ENCODE peak calls at places on chromosomes 6 and 20, in five cellular contexts. B, X, D, W and P are unnamed samples.

GRCh38 chr6:1062786-1063545 is 248.9 kb upstream of the FOXQ1 start:
- DNase-seq in B (no peak), X (no peak), D (no peak), W (no peak), P (peak; percentile 11)

GRCh38 chr6:26240981-26241770 is 123.8 kb upstream of the BTN3A2 start:
- DNase-seq in B (no peak), X (peak; percentile 62), D (no peak), W (no peak), P (no peak)

GRCh38 chr20:22904411-22904810 is 130.7 kb upstream of the SSTR4 start:
- DNase-seq in B (no peak), X (no peak), D (no peak), W (no peak), P (no peak)

GRCh38 chr6:37168809-37169457 is 1.0 kb upstream of the PIM1 start:
- DNase-seq in B (peak; percentile 56), X (no peak), D (peak; percentile 40), W (no peak), P (no peak)

GRCh38 chr6:7529141-7529540 is 12.3 kb upstream of the DSP start:
- DNase-seq in B (no peak), X (no peak), D (no peak), W (no peak), P (no peak)

GRCh38 chr6:106967936-106968555 is 6.5 kb downstream of the CD24 start:
- DNase-seq in B (no peak), X (no peak), D (no peak), W (no peak), P (no peak)

GRCh38 chr6:8082954-8083858 is 19.0 kb upstream of the BLOC1S5 start:
- DNase-seq in B (no peak), X (no peak), D (no peak), W (peak; percentile 59), P (no peak)

GRCh38 chr20:63095718-63096654 is 89.2 kb upstream of the BHLHE23 start:
- DNase-seq in B (no peak), X (no peak), D (no peak), W (no peak), P (no peak)

GRCh38 chr6:137277971-137278602 is 58.9 kb upstream of the IFNGR1 start:
- DNase-seq in B (no peak), X (no peak), D (no peak), W (peak; percentile 41), P (peak; percentile 33)

GRCh38 chr6:83429857-83430605 is 820 bp downstream of the ME1 start:
- DNase-seq in B (peak; percentile 85), X (no peak), D (peak; percentile 60), W (no peak), P (no peak)

GRCh38 chr6:168042426-168043192 is 36.4 kb downstream of the FRMD1 start:
- DNase-seq in B (no peak), X (no peak), D (no peak), W (no peak), P (no peak)

GRCh38 chr20:57613481-57613921 is 6.7 kb downstream of the ZBP1 start:
- DNase-seq in B (no peak), X (no peak), D (no peak), W (no peak), P (no peak)

GRCh38 chr6:102417368-102417767 is 1023.9 kb downstream of the GRIK2 start:
- DNase-seq in B (no peak), X (no peak), D (no peak), W (no peak), P (no peak)

GRCh38 chr6:156775717-156776116 is 1.5 kb upstream of the ARID1B start:
- DNase-seq in B (no peak), X (no peak), D (no peak), W (no peak), P (no peak)

GRCh38 chr20:22814475-22815205 is 220.5 kb upstream of the SSTR4 start:
- DNase-seq in B (no peak), X (no peak), D (no peak), W (no peak), P (no peak)

GRCh38 chr6:49252901-49253300 is 210.2 kb downstream of the MMUT start:
- DNase-seq in B (no peak), X (no peak), D (no peak), W (no peak), P (no peak)

GRCh38 chr20:19515074-19515473 is 243.0 kb upstream of the RIN2 start:
- DNase-seq in B (no peak), X (no peak), D (no peak), W (no peak), P (no peak)

GRCh38 chr6:20952605-20953004 is 418.3 kb downstream of the CDKAL1 start:
- DNase-seq in B (no peak), X (no peak), D (no peak), W (peak; percentile 7), P (no peak)

GRCh38 chr20:58447733-58448391 is 58.8 kb downstream of the VAPB start:
- DNase-seq in B (peak; percentile 66), X (peak; percentile 40), D (peak; percentile 70), W (peak; percentile 20), P (peak; percentile 49)

GRCh38 chr6:116070990-116071389 is 10.3 kb upstream of the FRK start:
- DNase-seq in B (no peak), X (no peak), D (no peak), W (no peak), P (no peak)

GRCh38 chr20:32521780-32522524 is 63.2 kb downstream of the NOL4L start:
- DNase-seq in B (peak; percentile 65), X (peak; percentile 72), D (peak; percentile 89), W (no peak), P (peak; percentile 65)

GRCh38 chr6:155171109-155171746 is 92.6 kb upstream of the CLDN20 start:
- DNase-seq in B (peak; percentile 29), X (peak; percentile 70), D (no peak), W (no peak), P (no peak)

GRCh38 chr6:31473780-31474725 is 23.9 kb upstream of the MICB start:
- DNase-seq in B (no peak), X (no peak), D (no peak), W (no peak), P (no peak)

GRCh38 chr6:157229733-157230132 is 93.6 kb downstream of the TMEM242 start:
- DNase-seq in B (peak; percentile 65), X (no peak), D (no peak), W (no peak), P (no peak)

GRCh38 chr6:22263748-22264147 is 33.1 kb downstream of the PRL start:
- DNase-seq in B (no peak), X (no peak), D (no peak), W (no peak), P (no peak)

GRCh38 chr6:162058281-162058875 is 669.2 kb downstream of the PRKN start:
- DNase-seq in B (peak; percentile 64), X (no peak), D (no peak), W (no peak), P (no peak)

GRCh38 chr20:58965270-58966064 is 15.6 kb upstream of the NELFCD start:
- DNase-seq in B (no peak), X (no peak), D (no peak), W (no peak), P (no peak)

GRCh38 chr6:38322123-38322522 is 317.6 kb downstream of the BTBD9 start:
- DNase-seq in B (no peak), X (no peak), D (no peak), W (no peak), P (no peak)

GRCh38 chr6:19988555-19988954 is 151.4 kb downstream of the ID4 start:
- DNase-seq in B (no peak), X (no peak), D (peak; percentile 86), W (no peak), P (no peak)

GRCh38 chr6:36455486-36456027 is 12.8 kb downstream of the KCTD20 start:
- DNase-seq in B (no peak), X (no peak), D (no peak), W (no peak), P (no peak)

GRCh38 chr20:50331469-50332251 is 141.0 kb downstream of the CEBPB start:
- DNase-seq in B (no peak), X (no peak), D (no peak), W (no peak), P (no peak)

GRCh38 chr6:82179415-82179814 is 68.1 kb downstream of the IBTK start:
- DNase-seq in B (peak; percentile 62), X (no peak), D (no peak), W (no peak), P (no peak)

GRCh38 chr6:82185948-82186347 is 61.6 kb downstream of the IBTK start:
- DNase-seq in B (no peak), X (no peak), D (no peak), W (no peak), P (no peak)

GRCh38 chr6:82178759-82179112 is 68.8 kb downstream of the IBTK start:
- DNase-seq in B (no peak), X (no peak), D (no peak), W (no peak), P (no peak)

GRCh38 chr6:82183642-82184282 is 63.8 kb downstream of the IBTK start:
- DNase-seq in B (no peak), X (no peak), D (no peak), W (no peak), P (no peak)

DNA sequence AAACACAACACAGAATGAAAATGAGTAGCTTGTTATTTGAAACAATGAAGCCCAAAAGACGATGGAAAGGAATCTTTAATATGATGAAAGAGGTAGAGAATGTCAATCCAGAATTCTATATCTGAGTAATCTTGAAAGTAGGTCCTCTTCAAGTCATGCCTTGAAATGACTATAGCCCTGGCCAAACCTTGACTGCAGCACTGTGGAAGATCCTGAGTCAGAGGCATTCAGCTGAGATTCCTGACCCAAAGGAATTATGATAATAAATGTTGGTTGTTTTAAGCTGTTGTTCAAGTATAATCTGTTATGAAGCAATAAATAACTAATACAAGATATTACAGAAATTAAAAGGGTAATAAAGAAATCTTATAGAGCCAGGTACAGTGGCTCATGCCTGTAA is 64.8 kb downstream of the IBTK start:
- DNase-seq in B (no peak), X (no peak), D (no peak), W (no peak), P (no peak)
- H3K4me3 ChIP-seq in B (no peak overlapping the region), X (no peak overlapping the region), D (no peak overlapping the region), W (no peak overlapping the region), P (no peak overlapping the region)

GRCh38 chr6:33692760-33693158 is 18.7 kb downstream of the UQCC2 start:
- DNase-seq in B (peak; percentile 46), X (peak; percentile 78), D (no peak), W (no peak), P (no peak)
- H3K4me3 ChIP-seq in B (no peak overlapping the region), X (no peak overlapping the region), D (no peak overlapping the region), W (no peak overlapping the region), P (no peak overlapping the region)

GRCh38 chr6:158572653-158573541 is 13.0 kb downstream of the TMEM181 start:
- DNase-seq in B (no peak), X (no peak), D (no peak), W (no peak), P (no peak)

GRCh38 chr6:158574800-158575199 is 14.9 kb downstream of the TMEM181 start:
- DNase-seq in B (no peak), X (no peak), D (no peak), W (no peak), P (no peak)

GRCh38 chr6:158573542-158573931 is 13.6 kb downstream of the TMEM181 start:
- DNase-seq in B (no peak), X (no peak), D (no peak), W (no peak), P (no peak)

GRCh38 chr6:158570681-158570962 is 10.7 kb downstream of the TMEM181 start:
- DNase-seq in B (no peak), X (no peak), D (no peak), W (no peak), P (no peak)

GRCh38 chr6:158571826-158572652 is 12.1 kb downstream of the TMEM181 start:
- DNase-seq in B (peak; percentile 97), X (no peak), D (no peak), W (no peak), P (no peak)
- H3K4me3 ChIP-seq in B (no peak overlapping the region), X (no peak overlapping the region), D (no peak overlapping the region), W (no peak overlapping the region), P (no peak overlapping the region)

GRCh38 chr20:34216382-34216742 is 24.9 kb upstream of the ASIP start:
- DNase-seq in B (no peak), X (no peak), D (no peak), W (no peak), P (no peak)
- H3K4me3 ChIP-seq in B (no peak overlapping the region), X (no peak overlapping the region), D (peak overlapping the region; percentile 9), W (peak overlapping the region; percentile 81), P (no peak overlapping the region)